ENCODE peak calls at places on chromosomes 4 and X, in eight cellular contexts. F is neural progenitor cell, Q is left ventricle myocardium inferior, R is spleen, C is A549, J is body of pancreas, G is GM12865, I is brain microvascular endothelial cell. Z is an unnamed sample.

GRCh38 chrX:37796805-37797204 is 16.9 kb downstream of the CYBB start:
- DNase-seq in R (peak), J (no peak), Q (peak), C (no peak), G (peak), I (no peak), F (no peak), Z (no peak)

GRCh38 chr4:57020467-57021101 is 41.9 kb downstream of the POLR2B start:
- DNase-seq in G (no peak), F (no peak), C (peak), J (no peak), R (no peak), I (peak), Q (no peak), Z (peak)

GRCh38 chr4:53620956-53621355 is 29.7 kb upstream of the LNX1 start:
- DNase-seq in Q (no peak), I (no peak), C (peak), R (no peak), F (peak), G (no peak), J (no peak), Z (no peak)

GRCh38 chrX:100870527-100870926 is 3.6 kb downstream of the NOX1 start:
- DNase-seq in F (no peak), C (peak), I (no peak), G (no peak), R (no peak), Q (no peak), J (no peak), Z (no peak)

GRCh38 chr4:141658316-141658715 is 21.9 kb downstream of the IL15 start:
- DNase-seq in J (no peak), G (no peak), I (no peak), F (no peak), Q (no peak), R (no peak), C (no peak), Z (no peak)

GRCh38 chr4:98466868-98467599 is 191.4 kb downstream of the TSPAN5 start:
- DNase-seq in I (no peak), Q (no peak), J (no peak), F (no peak), G (no peak), C (no peak), R (no peak), Z (no peak)

GRCh38 chrX:119981286-119982070 is 37.9 kb upstream of the NKAP start:
- DNase-seq in F (peak), C (peak), G (peak), I (peak), Q (no peak), J (peak), R (no peak), Z (no peak)

GRCh38 chr4:73817341-73817740 is 19.1 kb upstream of the CXCL6 start:
- DNase-seq in J (no peak), R (no peak), C (no peak), I (no peak), F (no peak), Q (no peak), G (no peak), Z (no peak)

GRCh38 chrX:20362268-20363002 is 95.7 kb upstream of the RPS6KA3 start:
- DNase-seq in I (peak), J (peak), F (peak), C (peak), R (no peak), G (no peak), Q (no peak), Z (peak)

GRCh38 chrX:144275403-144275802 is 391.5 kb downstream of the UBE2NL start:
- DNase-seq in F (no peak), R (no peak), J (no peak), G (no peak), I (no peak), Q (no peak), C (no peak), Z (peak)

GRCh38 chrX:130543603-130544002 is 141.8 kb downstream of the RBMX2 start:
- DNase-seq in C (no peak), J (no peak), I (no peak), Q (no peak), F (no peak), G (no peak), R (no peak), Z (no peak)

GRCh38 chr4:181662383-181662782 is 580.8 kb upstream of the TENM3 start:
- DNase-seq in G (no peak), C (no peak), I (peak), F (no peak), J (no peak), R (no peak), Q (no peak), Z (no peak)

GRCh38 chrX:23953908-23954269 is 46.1 kb downstream of the CXorf58 start:
- DNase-seq in F (no peak), I (no peak), G (peak), R (no peak), C (no peak), Q (no peak), J (no peak), Z (no peak)
- H3K4me3 ChIP-seq in F (no peak), I (no peak), G (peak), R (no peak), C (no peak), Q (no peak), J (no peak), Z (no peak)

DNA sequence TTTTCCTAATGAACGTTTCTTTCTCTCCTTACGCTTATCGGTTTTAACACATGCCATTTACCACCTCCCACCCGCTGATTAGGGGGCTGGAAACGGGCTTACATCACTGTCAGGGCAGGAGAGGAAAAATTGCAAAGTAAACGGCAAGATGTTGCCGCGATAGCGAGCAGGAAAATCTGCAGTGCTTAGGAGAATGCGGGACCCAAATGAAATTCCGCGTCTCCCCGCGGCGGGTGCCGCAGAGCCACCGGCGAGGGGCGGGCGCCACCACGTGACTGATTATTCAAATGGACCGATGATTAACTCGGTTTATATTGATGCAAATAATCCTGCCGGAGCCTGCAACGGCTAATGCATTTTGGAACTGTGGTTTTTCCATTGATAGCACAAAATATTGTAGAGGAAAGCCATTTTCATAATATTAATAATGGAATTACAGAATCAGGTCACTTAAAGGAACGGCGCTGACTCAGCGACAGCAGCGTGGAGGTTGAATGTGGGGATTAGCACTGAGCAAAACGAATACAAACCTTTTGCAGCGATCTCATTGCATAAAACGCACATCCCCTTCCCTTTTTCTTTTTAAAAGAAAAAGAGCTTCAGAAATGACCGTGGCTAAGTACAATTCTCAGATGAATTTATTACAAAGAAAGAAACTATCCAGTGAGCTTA is 224.2 kb downstream of the STIM2 start:
- DNase-seq in Q (peak), J (peak), I (peak), G (no peak), C (no peak), F (peak), R (no peak), Z (no peak)
- H3K4me3 ChIP-seq in Q (peak), J (no peak), I (peak), G (no peak), C (peak), F (peak), R (peak), Z (no peak)

GRCh38 chr4:39568805-39569204 is 41.6 kb upstream of the UGDH start:
- DNase-seq in Q (no peak), C (no peak), R (no peak), F (no peak), G (peak), I (no peak), J (peak), Z (no peak)
- H3K4me3 ChIP-seq in Q (no peak), C (no peak), R (no peak), F (no peak), G (peak), I (no peak), J (no peak), Z (no peak)

GRCh38 chrX:91434351-91435168 is at the start of gene PABPC5:
- DNase-seq in R (peak), C (peak), Q (peak), G (no peak), J (peak), I (peak), F (peak), Z (peak)

GRCh38 chrX:91435465-91435864 is 826 bp downstream of the PABPC5 start:
- DNase-seq in C (no peak), I (no peak), J (no peak), G (no peak), Q (no peak), F (peak), R (no peak), Z (no peak)
- H3K4me3 ChIP-seq in C (no peak), I (peak), J (no peak), G (no peak), Q (peak), F (peak), R (peak), Z (peak)

DNA sequence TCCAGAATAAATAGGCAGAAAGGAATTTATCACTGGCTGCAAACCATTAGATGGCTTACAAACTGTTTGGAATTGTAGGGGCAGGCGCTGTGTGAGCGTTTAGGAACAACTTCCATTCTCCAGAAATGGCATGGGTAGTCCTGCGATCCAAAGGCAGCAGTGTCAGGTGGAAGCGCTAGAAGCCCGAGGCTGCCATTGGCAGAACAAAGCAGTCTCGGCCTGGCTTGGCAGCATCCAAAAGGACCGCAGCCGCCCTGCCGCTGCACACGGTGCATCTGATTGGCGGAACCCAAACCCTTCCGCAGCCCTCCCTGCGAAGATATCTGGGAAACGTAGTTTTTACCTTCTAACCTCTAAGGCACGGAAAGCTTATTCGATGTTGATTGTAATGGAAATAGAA is 23.6 kb upstream of the YTHDC1 start:
- DNase-seq in Q (peak), I (peak), C (no peak), G (no peak), F (peak), R (peak), J (peak), Z (no peak)
- H3K4me3 ChIP-seq in Q (peak), I (peak), C (no peak), G (no peak), F (peak), R (peak), J (no peak), Z (peak)

GRCh38 chrX:107713205-107714195 is 62.1 kb downstream of the TSC22D3 start:
- DNase-seq in R (peak), F (no peak), G (no peak), Q (no peak), I (no peak), J (no peak), C (no peak), Z (no peak)

GRCh38 chrX:107715331-107716044 is 60.1 kb downstream of the TSC22D3 start:
- DNase-seq in J (no peak), C (no peak), Q (no peak), F (no peak), R (peak), I (no peak), G (no peak), Z (no peak)

GRCh38 chrX:107712231-107713204 is 63.1 kb downstream of the TSC22D3 start:
- DNase-seq in Q (no peak), G (no peak), R (peak), C (no peak), F (no peak), I (peak), J (no peak), Z (no peak)

GRCh38 chrX:107716045-107716684 is 59.4 kb downstream of the TSC22D3 start:
- DNase-seq in G (peak), F (peak), J (no peak), C (no peak), R (peak), Q (no peak), I (no peak), Z (no peak)

DNA sequence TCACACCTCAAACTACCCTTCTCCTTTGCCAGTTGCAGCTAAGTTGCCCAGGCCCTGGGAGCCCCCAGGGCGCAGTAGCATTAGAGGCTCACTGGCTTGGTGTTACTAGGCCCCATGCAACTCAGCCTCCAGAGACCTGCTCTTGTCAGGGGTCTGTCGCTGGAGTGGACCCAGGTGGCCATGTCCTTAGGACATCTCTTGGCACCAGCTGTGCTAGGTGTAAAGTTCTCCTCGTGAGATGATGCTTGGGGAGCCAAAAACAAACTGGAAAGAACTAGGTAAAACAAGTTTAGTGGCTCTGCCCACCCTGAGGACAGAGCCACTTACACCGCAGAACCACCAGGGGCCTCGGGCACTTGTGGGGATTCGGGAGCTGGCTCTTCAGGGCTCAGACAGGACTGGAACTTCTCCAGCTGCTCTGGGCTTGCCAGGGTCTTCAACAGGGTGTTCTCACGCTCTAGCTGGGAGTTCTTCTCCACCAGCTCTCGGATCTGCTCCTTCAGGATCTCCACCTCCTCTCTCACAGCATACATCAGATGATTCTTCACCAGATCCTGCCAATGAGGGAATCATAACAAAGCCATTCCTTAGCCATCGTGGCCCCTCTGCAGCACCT is 61.3 kb downstream of the TSC22D3 start:
- DNase-seq in G (no peak), R (peak), I (no peak), C (no peak), F (no peak), J (no peak), Q (no peak), Z (no peak)
- H3K4me3 ChIP-seq in G (peak), R (peak), I (peak), C (no peak), F (no peak), J (no peak), Q (peak), Z (peak)